ENCODE peak calls at places on chromosomes 13 and 19, in eight cellular contexts. X, F, O, A, K, H, T and U are unnamed samples.

GRCh38 chr13:65744761-65745160 is 1485.4 kb downstream of the PCDH9 start:
- DNase-seq in X (no peak), F (peak), O (no peak), A (peak), K (no peak), H (peak), T (peak), U (peak)

GRCh38 chr13:99542788-99543406 is 41.6 kb downstream of the TM9SF2 start:
- DNase-seq in X (no peak), F (no peak), O (no peak), A (no peak), K (no peak), H (no peak), T (no peak), U (no peak)

GRCh38 chr13:59203855-59204254 is 959.9 kb downstream of the DIAPH3 start:
- DNase-seq in X (no peak), F (no peak), O (no peak), A (no peak), K (no peak), H (no peak), T (no peak), U (no peak)

GRCh38 chr19:51127755-51128154 is 3.0 kb downstream of the SIGLEC9 start:
- DNase-seq in X (no peak), F (no peak), O (no peak), A (no peak), K (no peak), H (no peak), T (no peak), U (peak)

GRCh38 chr13:99198630-99199029 is 2.0 kb upstream of the UBAC2 start:
- DNase-seq in X (no peak), F (no peak), O (no peak), A (no peak), K (no peak), H (no peak), T (no peak), U (no peak)

GRCh38 chr19:36528194-36528920 is at the start of gene ZNF260:
- DNase-seq in X (peak), F (peak), O (peak), A (peak), K (peak), H (peak), T (peak), U (peak)

GRCh38 chr13:100221166-100221565 is 132.3 kb downstream of the PCCA start:
- DNase-seq in X (no peak), F (no peak), O (no peak), A (no peak), K (no peak), H (no peak), T (no peak), U (no peak)

GRCh38 chr13:109785892-109786450 is 412 bp downstream of the IRS2 start:
- DNase-seq in X (no peak), F (no peak), O (no peak), A (no peak), K (peak), H (no peak), T (no peak), U (no peak)

GRCh38 chr13:32530841-32531253 is 7.7 kb downstream of the N4BP2L2 start:
- DNase-seq in X (no peak), F (peak), O (no peak), A (peak), K (no peak), H (peak), T (peak), U (peak)

GRCh38 chr19:40257096-40257517 is 28.0 kb downstream of the AKT2 start:
- DNase-seq in X (no peak), F (no peak), O (no peak), A (no peak), K (peak), H (no peak), T (no peak), U (no peak)

GRCh38 chr19:6092329-6093286 is 17.7 kb downstream of the RFX2 start:
- DNase-seq in X (peak), F (no peak), O (peak), A (peak), K (peak), H (no peak), T (peak), U (peak)

GRCh38 chr19:58572818-58573657 is at the start of gene MZF1:
- DNase-seq in X (peak), F (peak), O (peak), A (peak), K (peak), H (peak), T (peak), U (peak)

GRCh38 chr13:113369189-113369588 is 5.3 kb upstream of the GRTP1 start:
- DNase-seq in X (no peak), F (no peak), O (no peak), A (no peak), K (no peak), H (no peak), T (no peak), U (no peak)

GRCh38 chr19:15812059-15812722 is 3.3 kb downstream of the OR10H1 start:
- DNase-seq in X (no peak), F (no peak), O (peak), A (no peak), K (no peak), H (no peak), T (no peak), U (no peak)
- TF ChIP-seq CTCF in X (no peak), F (no peak), O (peak), A (no peak), K (no peak), H (no peak), T (no peak), U (no peak)

DNA sequence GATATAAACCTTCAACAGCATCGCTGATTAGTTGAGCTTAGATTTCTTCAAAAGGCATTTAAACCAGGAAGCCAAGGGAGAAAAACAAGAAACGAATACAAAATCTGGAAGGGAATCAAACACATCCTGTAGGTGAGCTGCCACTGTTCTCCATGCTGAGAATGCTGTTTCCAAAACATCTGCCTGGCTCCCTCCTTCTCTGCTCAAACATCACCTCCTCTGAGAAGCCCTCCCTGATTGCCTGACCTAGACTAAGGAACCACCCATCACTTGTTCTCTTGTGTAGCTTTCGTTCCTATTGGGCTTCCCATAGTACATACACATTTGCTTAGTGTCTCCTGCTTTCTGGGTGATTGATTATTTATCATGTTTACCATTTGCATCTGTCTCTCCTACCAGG is 152.7 kb downstream of the CACNA1A start:
- DNase-seq in X (no peak), F (no peak), O (no peak), A (no peak), K (no peak), H (no peak), T (no peak), U (no peak)
- TF ChIP-seq CTCF in X (no peak), F (no peak), O (no peak), A (no peak), K (no peak), H (no peak), T (no peak), U (no peak)

DNA sequence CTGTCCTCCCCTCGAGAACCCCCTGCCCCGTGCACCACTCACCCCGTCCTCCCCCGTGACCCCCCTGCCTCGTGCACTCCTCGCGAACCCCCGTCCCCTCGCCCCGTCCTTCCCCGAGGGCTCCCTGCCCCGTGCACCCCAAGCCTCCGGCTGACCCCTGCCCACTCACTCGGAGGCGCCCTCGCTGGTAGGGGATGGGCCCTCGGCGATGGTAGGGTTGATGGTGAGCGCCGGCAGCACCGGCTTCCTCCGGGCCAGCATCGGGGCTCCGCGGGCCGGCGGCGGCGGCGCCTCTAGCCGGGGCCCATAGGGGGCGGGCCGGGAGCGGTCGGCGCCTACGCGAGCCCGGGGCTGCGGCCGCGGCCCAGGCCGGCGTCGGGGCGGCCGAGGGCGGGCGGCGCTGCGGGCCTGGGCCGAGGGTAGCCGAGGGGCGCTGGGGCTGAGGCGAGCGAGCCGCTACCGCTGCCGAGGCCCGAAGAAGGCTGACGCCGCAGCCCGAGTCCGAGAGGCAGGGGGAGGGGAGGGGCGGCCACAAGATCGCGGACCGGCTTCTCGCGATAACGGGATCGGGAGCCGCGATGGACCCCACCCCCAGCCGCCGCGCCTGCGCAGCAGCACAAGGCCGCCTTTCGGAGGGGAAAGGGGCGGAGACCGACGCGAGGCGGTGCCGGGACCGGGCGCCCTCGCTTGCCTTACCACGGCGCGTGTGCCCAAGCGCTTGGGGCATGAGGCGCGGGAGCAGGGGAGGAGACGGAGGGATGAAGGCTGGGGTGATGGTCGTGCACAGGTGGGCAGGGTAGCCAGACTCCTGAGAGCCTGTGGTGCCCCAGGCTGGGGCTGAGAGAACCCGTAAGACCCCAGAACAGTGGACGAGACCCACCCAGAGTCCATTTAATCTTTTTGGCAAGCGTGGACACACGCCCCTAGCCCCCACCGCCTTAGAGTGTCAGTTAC is at the start of gene MAP2K2:
- DNase-seq in X (peak), F (peak), O (peak), A (peak), K (peak), H (peak), T (peak), U (peak)
- TF ChIP-seq CTCF in X (no peak), F (no peak), O (peak), A (no peak), K (no peak), H (no peak), T (no peak), U (no peak)

DNA sequence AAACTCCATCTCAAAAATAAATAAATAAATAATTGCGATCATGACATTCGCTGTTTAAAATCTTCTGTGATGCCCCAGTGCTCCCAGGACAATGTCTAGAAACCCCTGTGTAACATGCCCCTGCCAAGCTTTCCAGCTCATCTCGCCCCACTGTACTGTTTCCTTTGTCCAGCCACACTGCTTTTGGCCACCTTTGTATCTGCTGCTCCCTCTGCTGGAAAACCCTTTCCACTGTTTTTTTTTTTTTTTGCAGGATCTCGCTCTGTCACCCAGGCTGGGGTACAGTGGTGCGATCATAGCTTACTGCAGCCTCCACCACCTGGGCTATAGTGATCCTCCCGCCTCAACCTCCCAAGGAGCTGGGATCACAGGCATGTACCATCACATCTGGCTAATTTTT is 7.5 kb downstream of the PLAUR start:
- DNase-seq in X (no peak), F (no peak), O (no peak), A (no peak), K (no peak), H (no peak), T (no peak), U (no peak)
- TF ChIP-seq CTCF in X (no peak), F (peak), O (peak), A (peak), K (peak), H (peak), T (peak), U (peak)

DNA sequence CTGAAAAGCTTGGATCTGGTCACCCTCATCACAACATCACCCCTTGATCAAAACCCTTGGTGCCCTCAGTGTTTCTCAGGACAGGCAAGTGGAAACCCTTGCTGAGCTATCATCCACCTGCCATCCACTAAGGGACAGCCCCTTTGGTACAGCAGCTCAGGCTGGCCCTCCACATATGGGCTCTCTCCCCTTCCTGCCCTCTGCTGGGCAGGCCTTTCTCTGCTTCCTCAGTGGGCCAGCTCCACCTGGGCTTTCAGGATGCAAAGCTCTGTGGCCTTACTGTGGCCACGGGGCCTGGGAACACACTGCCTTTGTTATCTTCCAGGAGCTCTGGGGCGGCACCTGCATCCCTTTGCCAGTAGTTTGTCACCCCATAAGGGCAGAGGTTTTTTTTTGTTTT is 4.9 kb downstream of the SUGP1 start:
- DNase-seq in X (no peak), F (no peak), O (no peak), A (no peak), K (no peak), H (no peak), T (no peak), U (no peak)
- TF ChIP-seq CTCF in X (no peak), F (no peak), O (no peak), A (peak), K (no peak), H (no peak), T (no peak), U (no peak)

GRCh38 chr19:18308948-18309325 is 13.9 kb downstream of the LSM4 start:
- DNase-seq in X (no peak), F (no peak), O (no peak), A (no peak), K (no peak), H (no peak), T (no peak), U (no peak)

GRCh38 chr19:18308051-18308947 is 14.6 kb downstream of the LSM4 start:
- DNase-seq in X (no peak), F (no peak), O (no peak), A (no peak), K (no peak), H (no peak), T (no peak), U (no peak)

GRCh38 chr19:18304496-18305312 is 18.2 kb downstream of the LSM4 start:
- DNase-seq in X (peak), F (no peak), O (peak), A (peak), K (peak), H (no peak), T (peak), U (peak)

GRCh38 chr19:18306209-18306902 is 16.5 kb downstream of the LSM4 start:
- DNase-seq in X (no peak), F (no peak), O (no peak), A (no peak), K (no peak), H (no peak), T (no peak), U (no peak)

GRCh38 chr19:18306903-18307681 is 15.8 kb downstream of the LSM4 start:
- DNase-seq in X (no peak), F (no peak), O (no peak), A (peak), K (no peak), H (no peak), T (no peak), U (peak)
- TF ChIP-seq CTCF in X (no peak), F (no peak), O (no peak), A (peak), K (no peak), H (no peak), T (no peak), U (no peak)

GRCh38 chr13:47188802-47189201 is 291.9 kb upstream of the HTR2A start:
- DNase-seq in X (no peak), F (no peak), O (no peak), A (no peak), K (no peak), H (no peak), T (peak), U (peak)

GRCh38 chr13:47190696-47191095 is 293.8 kb upstream of the HTR2A start:
- DNase-seq in X (no peak), F (peak), O (no peak), A (peak), K (no peak), H (no peak), T (peak), U (no peak)
- TF ChIP-seq CTCF in X (no peak), F (peak), O (no peak), A (no peak), K (no peak), H (no peak), T (no peak), U (no peak)

GRCh38 chr13:20231839-20232555 is at the start of gene GJB6:
- DNase-seq in X (no peak), F (no peak), O (no peak), A (no peak), K (no peak), H (no peak), T (no peak), U (no peak)

GRCh38 chr13:20230913-20231838 is 943 bp downstream of the GJB6 start:
- DNase-seq in X (no peak), F (no peak), O (no peak), A (no peak), K (no peak), H (no peak), T (no peak), U (no peak)

GRCh38 chr13:20227730-20228129 is 4.4 kb downstream of the GJB6 start:
- DNase-seq in X (no peak), F (no peak), O (no peak), A (no peak), K (no peak), H (no peak), T (no peak), U (no peak)

GRCh38 chr13:20227288-20227687 is 4.8 kb downstream of the GJB6 start:
- DNase-seq in X (no peak), F (no peak), O (no peak), A (no peak), K (no peak), H (no peak), T (no peak), U (no peak)

GRCh38 chr13:20232556-20233277 is 598 bp upstream of the GJB6 start:
- DNase-seq in X (no peak), F (no peak), O (no peak), A (no peak), K (no peak), H (no peak), T (no peak), U (no peak)
- TF ChIP-seq CTCF in X (no peak), F (no peak), O (no peak), A (no peak), K (no peak), H (no peak), T (no peak), U (no peak)

GRCh38 chr19:45469132-45469834 is 1.5 kb downstream of the FOSB start:
- DNase-seq in X (peak), F (peak), O (peak), A (peak), K (peak), H (peak), T (peak), U (peak)
- TF ChIP-seq CTCF in X (no peak), F (no peak), O (no peak), A (no peak), K (peak), H (no peak), T (no peak), U (no peak)

DNA sequence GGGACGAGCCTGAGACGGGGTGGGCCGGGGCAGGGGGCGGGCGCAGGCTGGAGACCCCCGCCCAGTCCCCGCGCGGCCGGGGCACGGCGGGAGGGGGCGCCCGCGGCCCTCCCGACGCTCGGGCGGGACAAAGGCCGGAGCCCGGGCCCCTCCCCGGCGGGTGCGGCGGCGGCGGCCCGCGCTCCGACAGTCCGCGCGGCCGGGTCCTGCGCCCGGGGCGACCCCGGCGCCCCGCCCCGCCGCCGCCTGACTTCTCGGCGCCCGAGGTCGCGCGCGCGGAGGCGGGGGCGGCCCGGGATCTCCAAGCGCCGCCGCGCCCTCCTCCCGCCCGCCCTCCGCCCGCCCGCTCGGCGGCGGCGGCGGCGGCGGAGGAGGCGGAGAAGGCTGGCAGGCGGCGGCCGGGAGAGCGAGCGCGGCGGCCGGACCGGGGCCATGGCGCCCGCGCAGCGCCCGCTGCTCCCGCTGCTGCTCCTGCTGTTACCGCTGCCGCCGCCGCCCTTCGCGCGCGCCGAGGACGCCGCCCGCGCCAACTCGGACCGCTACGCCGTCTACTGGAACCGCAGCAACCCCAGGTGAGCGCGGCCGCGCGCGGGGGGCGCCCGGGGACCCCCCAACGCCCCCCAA is at the start of gene EFNA2:
- DNase-seq in X (no peak), F (no peak), O (no peak), A (no peak), K (no peak), H (no peak), T (no peak), U (no peak)
- TF ChIP-seq CTCF in X (no peak), F (no peak), O (peak), A (no peak), K (no peak), H (no peak), T (no peak), U (no peak)